ENCODE peak calls at places on chromosomes 5 and 9, in five cellular contexts. G, P, W, C and Q are unnamed samples.

GRCh38 chr5:109409061-109409843 is 522 bp downstream of the PJA2 start:
- DNase-seq in G (peak; percentile 82), P (peak; percentile 88), W (peak; percentile 58), C (peak; percentile 90), Q (peak; percentile 94)

GRCh38 chr9:102550266-102550665 is 444.9 kb upstream of the CYLC2 start:
- DNase-seq in G (no peak), P (no peak), W (no peak), C (no peak), Q (no peak)

GRCh38 chr5:31625394-31625793 is 13.5 kb upstream of the PDZD2 start:
- DNase-seq in G (no peak), P (no peak), W (no peak), C (no peak), Q (no peak)

GRCh38 chr5:16881253-16881652 is 54.8 kb downstream of the MYO10 start:
- DNase-seq in G (no peak), P (no peak), W (no peak), C (no peak), Q (no peak)

GRCh38 chr5:69527128-69527745 is 32.8 kb upstream of the GTF2H2C start:
- DNase-seq in G (no peak), P (no peak), W (no peak), C (no peak), Q (no peak)

GRCh38 chr9:2494571-2494970 is 127.0 kb upstream of the VLDLR start:
- DNase-seq in G (no peak), P (no peak), W (no peak), C (no peak), Q (no peak)

GRCh38 chr5:100779669-100780375 is 123.3 kb downstream of the ST8SIA4 start:
- DNase-seq in G (no peak), P (no peak), W (peak; percentile 6), C (no peak), Q (no peak)

GRCh38 chr9:101639785-101640437 is 45.1 kb upstream of the PPP3R2 start:
- DNase-seq in G (no peak), P (no peak), W (no peak), C (no peak), Q (no peak)

GRCh38 chr9:114879165-114879564 is 51.2 kb downstream of the TNFSF8 start:
- DNase-seq in G (no peak), P (no peak), W (no peak), C (no peak), Q (no peak)

GRCh38 chr9:69963728-69964127 is 79.9 kb upstream of the MAMDC2 start:
- DNase-seq in G (no peak), P (no peak), W (no peak), C (no peak), Q (no peak)

GRCh38 chr5:137070521-137070920 is 428.6 kb downstream of the SPOCK1 start:
- DNase-seq in G (no peak), P (no peak), W (no peak), C (no peak), Q (no peak)

GRCh38 chr5:142839711-142840441 is 69.7 kb downstream of the ARHGAP26 start:
- DNase-seq in G (no peak), P (no peak), W (peak; percentile 40), C (no peak), Q (no peak)

GRCh38 chr9:87516222-87516930 is 18.7 kb downstream of the DAPK1 start:
- DNase-seq in G (no peak), P (no peak), W (no peak), C (no peak), Q (no peak)

GRCh38 chr9:88259041-88259440 is 120.8 kb upstream of the SPATA31C2 start:
- DNase-seq in G (no peak), P (no peak), W (no peak), C (no peak), Q (no peak)

GRCh38 chr5:147989977-147990376 is 73.8 kb upstream of the SPINK5 start:
- DNase-seq in G (no peak), P (no peak), W (no peak), C (no peak), Q (no peak)

GRCh38 chr9:13863112-13863511 is 450.8 kb downstream of the NFIB start:
- DNase-seq in G (no peak), P (no peak), W (peak; percentile 64), C (no peak), Q (no peak)

GRCh38 chr5:52073993-52074689 is 690.9 kb downstream of the ISL1 start:
- DNase-seq in G (no peak), P (no peak), W (no peak), C (no peak), Q (no peak)

GRCh38 chr5:40672440-40672839 is 7.3 kb upstream of the PTGER4 start:
- DNase-seq in G (no peak), P (no peak), W (no peak), C (no peak), Q (no peak)

GRCh38 chr9:79858509-79858908 is 286.7 kb downstream of the TLE4 start:
- DNase-seq in G (no peak), P (no peak), W (peak; percentile 56), C (no peak), Q (no peak)

GRCh38 chr9:21995652-21996275 is 1.2 kb downstream of the CDKN2B-AS1 start:
- DNase-seq in G (no peak), P (peak; percentile 59), W (no peak), C (no peak), Q (no peak)

GRCh38 chr5:96537386-96537785 is 104.3 kb upstream of the PCSK1 start:
- DNase-seq in G (peak; percentile 12), P (no peak), W (no peak), C (no peak), Q (no peak)

GRCh38 chr5:149007174-149007573 is 55.7 kb downstream of the SH3TC2 start:
- DNase-seq in G (no peak), P (no peak), W (no peak), C (no peak), Q (no peak)

GRCh38 chr9:111483419-111483861 is 743 bp downstream of the ECPAS start:
- DNase-seq in G (peak; percentile 57), P (peak; percentile 72), W (no peak), C (no peak), Q (no peak)

GRCh38 chr9:136616307-136616635 is 46.4 kb upstream of the EGFL7 start:
- DNase-seq in G (no peak), P (no peak), W (no peak), C (no peak), Q (no peak)

GRCh38 chr9:124940521-124940893 is 376 bp downstream of the GOLGA1 start:
- DNase-seq in G (no peak), P (no peak), W (no peak), C (no peak), Q (no peak)

GRCh38 chr5:60687927-60688720 is 11.8 kb downstream of the DEPDC1B start:
- DNase-seq in G (no peak), P (no peak), W (no peak), C (no peak), Q (no peak)

GRCh38 chr5:440413-441180 is 2.4 kb upstream of the EXOC3 start:
- DNase-seq in G (no peak), P (no peak), W (no peak), C (peak; percentile 62), Q (no peak)

GRCh38 chr5:143134269-143134668 is 269.2 kb downstream of the NR3C1 start:
- DNase-seq in G (no peak), P (no peak), W (no peak), C (no peak), Q (no peak)